ENCODE peak calls at places on chromosomes 5 and 9, in seven cellular contexts. One of them, this sample, is unnamed.

GRCh38 chr5:41161271-41161670 is 52.1 kb downstream of the C6 start:
- DNase-seq in GM12878: no peak
- DNase-seq in A549: no peak
- DNase-seq in suprapubic skin: no peak
- DNase-seq in ovary: no peak
- DNase-seq in breast epithelium: no peak
- DNase-seq in stomach: no peak
- DNase-seq in this sample: no peak

GRCh38 chr5:145687943-145688342 is 147.2 kb downstream of the PRELID2 start:
- DNase-seq in stomach: no peak
- DNase-seq in GM12878: no peak
- DNase-seq in suprapubic skin: no peak
- DNase-seq in ovary: no peak
- DNase-seq in breast epithelium: no peak
- DNase-seq in A549: no peak
- DNase-seq in this sample: no peak

GRCh38 chr5:128913551-128913950 is 51.7 kb upstream of the SLC27A6 start:
- DNase-seq in GM12878: no peak
- DNase-seq in A549: no peak
- DNase-seq in ovary: no peak
- DNase-seq in suprapubic skin: no peak
- DNase-seq in breast epithelium: no peak
- DNase-seq in stomach: no peak
- DNase-seq in this sample: no peak

GRCh38 chr9:123445981-123446610 is 90.1 kb downstream of the CRB2 start:
- DNase-seq in GM12878: no peak
- DNase-seq in suprapubic skin: no peak
- DNase-seq in breast epithelium: no peak
- DNase-seq in stomach: no peak
- DNase-seq in ovary: no peak
- DNase-seq in A549: no peak
- DNase-seq in this sample: no peak

GRCh38 chr9:128276574-128277270 is 646 bp downstream of the SWI5 start:
- DNase-seq in breast epithelium: no peak
- DNase-seq in GM12878: no peak
- DNase-seq in stomach: no peak
- DNase-seq in suprapubic skin: peak
- DNase-seq in ovary: peak
- DNase-seq in A549: peak
- DNase-seq in this sample: no peak

GRCh38 chr9:90003046-90003355 is 398.2 kb downstream of the GADD45G start:
- DNase-seq in GM12878: no peak
- DNase-seq in suprapubic skin: no peak
- DNase-seq in breast epithelium: no peak
- DNase-seq in A549: no peak
- DNase-seq in stomach: peak
- DNase-seq in ovary: no peak
- DNase-seq in this sample: no peak

GRCh38 chr5:6372251-6373080 is 5.9 kb downstream of the MED10 start:
- DNase-seq in ovary: no peak
- DNase-seq in GM12878: no peak
- DNase-seq in stomach: no peak
- DNase-seq in A549: no peak
- DNase-seq in breast epithelium: no peak
- DNase-seq in suprapubic skin: no peak
- DNase-seq in this sample: no peak

GRCh38 chr5:108556414-108556813 is 174.5 kb upstream of the FBXL17 start:
- DNase-seq in suprapubic skin: no peak
- DNase-seq in breast epithelium: no peak
- DNase-seq in stomach: no peak
- DNase-seq in GM12878: no peak
- DNase-seq in A549: no peak
- DNase-seq in ovary: no peak
- DNase-seq in this sample: no peak

GRCh38 chr5:20335978-20336377 is 348.0 kb upstream of the CDH18 start:
- DNase-seq in GM12878: no peak
- DNase-seq in suprapubic skin: no peak
- DNase-seq in stomach: no peak
- DNase-seq in ovary: no peak
- DNase-seq in A549: no peak
- DNase-seq in breast epithelium: no peak
- DNase-seq in this sample: no peak

GRCh38 chr9:126301985-126302603 is 24.5 kb upstream of the MVB12B start:
- DNase-seq in stomach: peak
- DNase-seq in A549: peak
- DNase-seq in GM12878: no peak
- DNase-seq in suprapubic skin: no peak
- DNase-seq in ovary: no peak
- DNase-seq in breast epithelium: no peak
- DNase-seq in this sample: peak

GRCh38 chr5:53438486-53439472 is 41.6 kb upstream of the FST start:
- DNase-seq in ovary: no peak
- DNase-seq in breast epithelium: no peak
- DNase-seq in stomach: no peak
- DNase-seq in suprapubic skin: no peak
- DNase-seq in A549: no peak
- DNase-seq in GM12878: no peak
- DNase-seq in this sample: no peak

GRCh38 chr5:96961053-96961452 is 25.2 kb downstream of the LNPEP start:
- DNase-seq in stomach: no peak
- DNase-seq in A549: no peak
- DNase-seq in ovary: no peak
- DNase-seq in GM12878: peak
- DNase-seq in breast epithelium: no peak
- DNase-seq in suprapubic skin: no peak
- DNase-seq in this sample: no peak

GRCh38 chr5:44454002-44454401 is 64.8 kb upstream of the FGF10 start:
- DNase-seq in suprapubic skin: no peak
- DNase-seq in ovary: no peak
- DNase-seq in stomach: no peak
- DNase-seq in breast epithelium: no peak
- DNase-seq in GM12878: no peak
- DNase-seq in A549: no peak
- DNase-seq in this sample: no peak

GRCh38 chr9:16364347-16364746 is 506.1 kb downstream of the BNC2 start:
- DNase-seq in suprapubic skin: no peak
- DNase-seq in stomach: no peak
- DNase-seq in A549: no peak
- DNase-seq in GM12878: no peak
- DNase-seq in breast epithelium: no peak
- DNase-seq in ovary: no peak
- DNase-seq in this sample: peak

DNA sequence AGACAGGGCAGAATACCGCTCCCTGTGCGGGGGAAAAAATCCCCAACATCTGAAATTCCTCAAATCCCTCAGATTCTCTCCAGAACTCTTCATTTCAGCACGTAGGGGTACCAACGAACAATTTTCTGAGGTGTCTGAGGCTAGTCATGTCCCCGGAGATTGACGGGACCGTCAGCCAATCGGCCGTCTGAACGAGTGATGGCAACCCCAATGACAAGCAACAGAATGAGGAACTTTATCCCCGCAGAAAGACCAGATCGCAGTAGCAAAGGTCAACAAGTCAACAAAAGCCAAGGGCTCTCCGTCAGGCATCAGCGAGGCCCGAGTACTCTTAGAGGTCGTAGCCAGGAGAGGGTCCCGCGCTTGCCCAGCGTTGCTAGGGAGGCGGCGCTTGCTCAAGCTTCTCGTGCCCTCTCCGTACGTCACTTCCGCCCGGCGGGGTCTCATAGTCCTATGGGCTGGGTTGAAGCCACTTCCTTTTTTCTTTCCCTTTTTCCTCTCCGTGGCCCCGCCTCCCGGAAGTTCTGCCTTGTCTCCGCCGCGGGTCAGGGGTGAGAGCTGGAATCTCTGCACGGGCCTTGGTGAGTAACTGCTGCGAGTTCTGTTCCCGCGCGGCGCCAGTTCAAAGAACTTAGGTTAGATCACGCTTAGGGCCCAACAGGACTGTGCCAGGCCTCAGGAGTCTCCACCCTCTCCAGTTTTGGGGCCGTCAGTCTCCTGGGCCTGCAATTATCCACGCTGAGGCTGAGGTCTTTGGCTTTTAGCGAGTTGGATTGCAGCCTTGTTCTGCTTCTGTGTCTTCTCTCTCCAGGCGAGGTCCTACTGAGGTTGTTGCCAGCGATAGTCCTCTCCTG is at the start of gene RNF20:
- DNase-seq in A549: peak
- DNase-seq in ovary: peak
- DNase-seq in stomach: peak
- DNase-seq in breast epithelium: peak
- DNase-seq in GM12878: peak
- DNase-seq in suprapubic skin: peak
- DNase-seq in this sample: peak
- TF ChIP-seq POLR2A in A549: peak
- TF ChIP-seq POLR2A in ovary: peak
- TF ChIP-seq POLR2A in stomach: no peak
- TF ChIP-seq POLR2A in breast epithelium: no peak
- TF ChIP-seq POLR2A in GM12878: peak
- TF ChIP-seq POLR2A in suprapubic skin: no peak
- TF ChIP-seq POLR2A in this sample: no peak

GRCh38 chr5:177399903-177400868 is at the start of gene PFN3:
- DNase-seq in A549: no peak
- DNase-seq in ovary: peak
- DNase-seq in stomach: peak
- DNase-seq in breast epithelium: no peak
- DNase-seq in suprapubic skin: no peak
- DNase-seq in GM12878: no peak
- DNase-seq in this sample: no peak
- TF ChIP-seq CTCF in A549: no peak
- TF ChIP-seq CTCF in ovary: no peak
- TF ChIP-seq CTCF in stomach: no peak
- TF ChIP-seq CTCF in breast epithelium: no peak
- TF ChIP-seq CTCF in suprapubic skin: no peak
- TF ChIP-seq CTCF in GM12878: no peak
- TF ChIP-seq CTCF in this sample: no peak

DNA sequence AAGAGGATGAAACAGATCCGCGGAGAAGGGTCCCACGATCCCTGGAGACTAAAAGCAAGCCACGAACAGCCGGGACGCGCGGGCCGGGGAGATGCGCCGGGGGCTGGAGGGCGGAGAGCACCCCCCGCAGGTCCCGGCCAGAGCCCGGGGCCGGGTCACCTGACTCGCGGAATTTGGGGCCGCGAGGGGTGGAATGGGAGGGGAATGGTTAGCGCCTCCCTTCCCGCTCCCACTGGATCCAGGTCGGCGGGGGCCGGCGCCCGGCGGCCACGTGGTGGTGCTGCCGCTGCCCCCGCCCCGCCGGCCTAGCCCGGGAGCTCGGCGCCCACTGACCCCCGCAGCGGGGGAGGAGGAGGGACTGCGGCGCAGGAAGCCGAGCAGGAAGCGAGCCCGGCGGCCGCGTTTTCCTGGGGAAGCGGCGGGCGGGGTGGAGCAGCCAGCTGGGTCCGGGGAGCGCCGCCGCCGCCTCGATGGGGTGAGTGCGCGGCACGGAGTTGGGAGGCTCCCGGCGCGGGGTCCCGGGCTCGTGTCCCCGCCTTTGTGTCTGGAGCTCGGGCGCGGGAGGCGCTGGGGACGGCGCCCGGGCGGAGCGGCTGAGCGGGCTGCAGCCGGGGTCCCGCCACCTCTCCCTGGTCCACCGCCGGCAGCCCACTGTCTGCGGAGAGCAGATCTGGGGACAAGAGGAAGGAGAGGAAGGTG is at the start of gene RAI14:
- DNase-seq in ovary: peak
- DNase-seq in stomach: peak
- DNase-seq in A549: peak
- DNase-seq in breast epithelium: peak
- DNase-seq in GM12878: no peak
- DNase-seq in suprapubic skin: peak
- DNase-seq in this sample: peak
- TF ChIP-seq POLR2A in ovary: peak
- TF ChIP-seq POLR2A in stomach: no peak
- TF ChIP-seq POLR2A in A549: peak
- TF ChIP-seq POLR2A in breast epithelium: no peak
- TF ChIP-seq POLR2A in GM12878: no peak
- TF ChIP-seq POLR2A in suprapubic skin: no peak
- TF ChIP-seq POLR2A in this sample: no peak

DNA sequence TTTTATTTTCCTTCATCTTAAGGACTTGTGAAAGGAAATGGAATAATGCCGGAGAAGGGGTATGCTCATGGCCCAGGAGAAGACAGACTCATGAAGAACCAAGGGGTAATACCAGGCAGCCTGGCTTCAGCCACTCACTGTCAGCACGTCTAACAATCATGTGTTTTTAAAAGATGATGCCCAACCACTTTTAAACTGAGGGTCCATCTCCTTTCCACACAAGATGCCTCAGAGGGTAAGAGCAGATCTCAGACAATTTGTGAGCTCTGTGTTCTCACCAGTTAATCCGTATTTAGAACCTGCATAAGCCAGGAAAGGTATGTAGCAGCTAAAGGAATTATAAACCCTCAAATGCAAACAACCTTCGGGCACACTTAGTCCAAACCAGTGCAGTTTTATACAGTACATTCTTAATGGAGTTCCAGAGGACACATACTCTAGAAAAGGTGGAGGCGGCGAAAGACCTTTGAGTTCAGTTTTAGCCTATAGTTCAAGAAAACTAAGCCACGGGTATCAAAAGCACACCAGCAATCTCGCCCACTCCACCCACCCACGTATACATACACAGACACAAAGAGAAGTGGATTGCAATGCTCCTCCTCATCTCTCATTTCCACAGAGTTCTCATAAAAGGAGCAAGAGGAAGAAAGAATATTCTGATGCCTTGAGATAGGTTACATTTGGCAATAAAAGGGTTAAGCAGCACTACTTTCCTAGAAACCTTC is 2.6 kb downstream of the DIAPH1 start:
- DNase-seq in GM12878: no peak
- DNase-seq in breast epithelium: no peak
- DNase-seq in suprapubic skin: no peak
- DNase-seq in ovary: no peak
- DNase-seq in A549: no peak
- DNase-seq in stomach: no peak
- DNase-seq in this sample: no peak
- TF ChIP-seq CTCF in GM12878: no peak
- TF ChIP-seq CTCF in breast epithelium: no peak
- TF ChIP-seq CTCF in suprapubic skin: no peak
- TF ChIP-seq CTCF in ovary: no peak
- TF ChIP-seq CTCF in A549: no peak
- TF ChIP-seq CTCF in stomach: no peak
- TF ChIP-seq CTCF in this sample: no peak